ENCODE peak calls at places on chromosomes 12 and 14, in eight cellular contexts. N is activated CD8-positive, alpha-beta memory T cell treated with anti-CD3 and anti-CD28 coated beads for 24 hours; J is NCI-H524; B is hepatic stellate cell; O is effector memory CD8-positive, alpha-beta T cell; H is HTR-8/SVneo; L is RWPE1; V is amniotic stem cell. E is an unnamed sample.

GRCh38 chr14:82190812-82191211 is 657.2 kb upstream of the SEL1L start:
- DNase-seq in N (no peak), J (no peak), B (no peak), O (no peak), H (no peak), L (no peak), V (no peak), E (no peak)

GRCh38 chr14:58789106-58789505 is 151.3 kb downstream of the DACT1 start:
- DNase-seq in N (no peak), J (no peak), B (no peak), O (no peak), H (no peak), L (no peak), V (no peak), E (no peak)

GRCh38 chr12:18998343-18999270 is 130.9 kb upstream of the PLEKHA5 start:
- DNase-seq in N (no peak), J (peak; percentile 1), B (peak; percentile 34), O (no peak), H (peak; percentile 9), L (peak; percentile 46), V (no peak), E (peak; percentile 43)

GRCh38 chr12:103854372-103854973 is 13.4 kb upstream of the NT5DC3 start:
- DNase-seq in N (no peak), J (no peak), B (no peak), O (no peak), H (no peak), L (no peak), V (no peak), E (no peak)

GRCh38 chr14:89720741-89721315 is 233.7 kb downstream of the EFCAB11 start:
- DNase-seq in N (peak; percentile 84), J (no peak), B (no peak), O (peak; percentile 79), H (no peak), L (no peak), V (no peak), E (no peak)

GRCh38 chr14:23548351-23549318 is 2.9 kb downstream of the ZFHX2 start:
- DNase-seq in N (no peak), J (no peak), B (no peak), O (no peak), H (no peak), L (no peak), V (no peak), E (no peak)

GRCh38 chr14:94066089-94066676 is 14.8 kb downstream of the DDX24 start:
- DNase-seq in N (no peak), J (peak; percentile 14), B (no peak), O (no peak), H (no peak), L (peak; percentile 20), V (no peak), E (no peak)

GRCh38 chr12:76915381-76916169 is 36.8 kb upstream of the CSRP2 start:
- DNase-seq in N (no peak), J (no peak), B (peak; percentile 38), O (no peak), H (no peak), L (no peak), V (no peak), E (no peak)

GRCh38 chr14:26190644-26191043 is 407.2 kb downstream of the NOVA1 start:
- DNase-seq in N (no peak), J (no peak), B (no peak), O (no peak), H (no peak), L (no peak), V (no peak), E (no peak)

GRCh38 chr12:47844264-47845020 is 24.7 kb upstream of the HDAC7 start:
- DNase-seq in N (no peak), J (peak; percentile 34), B (no peak), O (no peak), H (no peak), L (no peak), V (no peak), E (no peak)

GRCh38 chr14:68547305-68548193 is 245.3 kb downstream of the ZFP36L1 start:
- DNase-seq in N (no peak), J (no peak), B (peak; percentile 76), O (no peak), H (peak; percentile 96), L (peak; percentile 88), V (peak; percentile 62), E (peak; percentile 85)

GRCh38 chr12:57522887-57523705 is 472 bp downstream of the MBD6 start:
- DNase-seq in N (peak; percentile 78), J (peak; percentile 48), B (peak; percentile 41), O (peak; percentile 24), H (peak; percentile 29), L (no peak), V (peak; percentile 30), E (no peak)

GRCh38 chr12:95978774-95979173 is 17.4 kb downstream of the HAL start:
- DNase-seq in N (no peak), J (no peak), B (no peak), O (no peak), H (no peak), L (no peak), V (no peak), E (no peak)

GRCh38 chr12:69987453-69988102 is 162.6 kb downstream of the MYRFL start:
- DNase-seq in N (no peak), J (no peak), B (peak; percentile 54), O (no peak), H (peak; percentile 71), L (peak; percentile 68), V (peak; percentile 88), E (peak; percentile 85)